ENCODE peak calls at places on chromosomes 16 and 17, in eight cellular contexts. K, X, G, W, J, A, N and R are unnamed samples.

GRCh38 chr17:73071387-73071999 is 21.0 kb downstream of the SLC39A11 start:
- DNase-seq in J (no peak), X (no peak), A (peak), W (no peak), K (no peak), G (no peak), N (no peak), R (no peak)

GRCh38 chr17:47644324-47644723 is 5.4 kb upstream of the KPNB1 start:
- DNase-seq in J (no peak), G (no peak), N (no peak), X (no peak), W (no peak), A (no peak), K (no peak), R (no peak)

GRCh38 chr16:85448557-85449194 is 164.4 kb upstream of the GSE1 start:
- DNase-seq in J (no peak), N (peak), K (no peak), X (no peak), A (no peak), W (no peak), G (no peak), R (peak)

GRCh38 chr16:25110392-25110947 is 1.1 kb upstream of the LCMT1 start:
- DNase-seq in N (peak), K (peak), G (no peak), X (no peak), A (no peak), W (no peak), J (no peak), R (no peak)

GRCh38 chr16:55487048-55487803 is 8.2 kb downstream of the MMP2 start:
- DNase-seq in X (peak), G (no peak), A (peak), N (no peak), W (no peak), K (no peak), J (no peak), R (no peak)

GRCh38 chr16:70746040-70746707 is 54.8 kb downstream of the VAC14 start:
- DNase-seq in G (no peak), A (peak), W (peak), K (peak), X (peak), N (peak), J (no peak), R (no peak)

GRCh38 chr17:33012522-33013033 is 20.9 kb downstream of the SPACA3 start:
- DNase-seq in K (peak), X (no peak), N (no peak), J (no peak), A (peak), W (peak), G (no peak), R (no peak)

GRCh38 chr16:87054154-87054553 is 263.0 kb downstream of the C16orf95 start:
- DNase-seq in W (no peak), K (no peak), A (no peak), X (no peak), N (no peak), G (no peak), J (no peak), R (no peak)

GRCh38 chr17:17304521-17304985 is 1.4 kb downstream of the NT5M start:
- DNase-seq in K (no peak), A (no peak), J (no peak), G (no peak), X (no peak), W (no peak), N (no peak), R (no peak)

GRCh38 chr16:67860589-67861398 is 12.1 kb upstream of the EDC4 start:
- DNase-seq in G (no peak), X (no peak), K (no peak), W (no peak), A (peak), N (no peak), J (no peak), R (no peak)

GRCh38 chr17:55735784-55736405 is 13.2 kb upstream of the TMEM100 start:
- DNase-seq in W (peak), N (peak), A (peak), G (no peak), X (no peak), J (no peak), K (peak), R (no peak)

GRCh38 chr16:57994778-57995177 is 5.7 kb downstream of the ZNF319 start:
- DNase-seq in X (peak), N (peak), W (no peak), A (peak), K (peak), J (no peak), G (no peak), R (no peak)

GRCh38 chr17:5011928-5012327 is 14.2 kb downstream of the KIF1C start:
- DNase-seq in A (peak), J (no peak), N (no peak), X (no peak), K (peak), G (no peak), W (peak), R (no peak)

GRCh38 chr17:30267625-30268024 is 24.1 kb downstream of the BLMH start:
- DNase-seq in G (no peak), X (no peak), W (peak), N (no peak), J (no peak), A (no peak), K (no peak), R (no peak)